ENCODE peak calls at places on chromosome 11, in eight cellular contexts. Y, E, R, T, J, A, X and B are unnamed samples.

GRCh38 chr11:94750319-94751215 is 17.6 kb upstream of the AMOTL1 start:
- DNase-seq in R (no peak), E (peak), Y (no peak), A (no peak), T (no peak), J (no peak), X (no peak), B (no peak)

GRCh38 chr11:129815596-129816461 is at the start of gene TMEM45B:
- DNase-seq in J (no peak), Y (no peak), X (peak), A (peak), E (no peak), T (no peak), R (no peak), B (no peak)

GRCh38 chr11:112316971-112317370 is 56.3 kb upstream of the PLET1 start:
- DNase-seq in X (no peak), Y (no peak), R (no peak), E (no peak), A (no peak), T (no peak), J (no peak), B (no peak)

GRCh38 chr11:18608373-18608772 is 8.8 kb downstream of the MISFA start:
- DNase-seq in X (no peak), E (no peak), T (no peak), A (no peak), Y (no peak), R (no peak), J (no peak), B (no peak)

GRCh38 chr11:80970016-80970516 is 1529.2 kb upstream of the TENM4 start:
- DNase-seq in E (no peak), T (no peak), A (no peak), R (no peak), J (no peak), X (no peak), Y (no peak), B (no peak)

GRCh38 chr11:125227151-125227550 is 62.6 kb downstream of the PKNOX2 start:
- DNase-seq in X (no peak), E (no peak), A (no peak), T (no peak), J (no peak), R (no peak), Y (no peak), B (no peak)

GRCh38 chr11:75239551-75240290 is 853 bp upstream of the TPBGL start:
- DNase-seq in E (no peak), J (no peak), A (no peak), X (no peak), R (no peak), Y (no peak), T (peak), B (no peak)

GRCh38 chr11:1926156-1927031 is 6.9 kb downstream of the TNNT3 start:
- DNase-seq in T (peak), R (no peak), J (no peak), E (no peak), X (no peak), Y (no peak), A (no peak), B (no peak)

GRCh38 chr11:2807801-2808241 is 77.8 kb downstream of the CDKN1C start:
- DNase-seq in E (no peak), R (no peak), J (peak), A (no peak), Y (no peak), X (peak), T (peak), B (no peak)

GRCh38 chr11:2342557-2342956 is 34.6 kb upstream of the CD81 start:
- DNase-seq in A (no peak), X (no peak), E (no peak), T (peak), J (no peak), R (no peak), Y (no peak), B (no peak)

GRCh38 chr11:58919561-58919960 is 19.7 kb upstream of the GLYATL1 start:
- DNase-seq in T (no peak), A (no peak), J (no peak), E (no peak), X (no peak), R (no peak), Y (no peak), B (no peak)

GRCh38 chr11:126186708-126187481 is 24.6 kb downstream of the RPUSD4 start:
- DNase-seq in E (no peak), R (peak), Y (no peak), X (no peak), A (no peak), J (no peak), T (no peak), B (no peak)

GRCh38 chr11:123570939-123571590 is 83.4 kb downstream of the SCN3B start:
- DNase-seq in X (no peak), T (no peak), A (no peak), R (no peak), J (no peak), Y (no peak), E (no peak), B (no peak)

GRCh38 chr11:109000531-109000930 is 335.7 kb downstream of the DDX10 start:
- DNase-seq in R (no peak), E (peak), A (no peak), J (no peak), X (no peak), Y (no peak), T (no peak), B (no peak)

DNA sequence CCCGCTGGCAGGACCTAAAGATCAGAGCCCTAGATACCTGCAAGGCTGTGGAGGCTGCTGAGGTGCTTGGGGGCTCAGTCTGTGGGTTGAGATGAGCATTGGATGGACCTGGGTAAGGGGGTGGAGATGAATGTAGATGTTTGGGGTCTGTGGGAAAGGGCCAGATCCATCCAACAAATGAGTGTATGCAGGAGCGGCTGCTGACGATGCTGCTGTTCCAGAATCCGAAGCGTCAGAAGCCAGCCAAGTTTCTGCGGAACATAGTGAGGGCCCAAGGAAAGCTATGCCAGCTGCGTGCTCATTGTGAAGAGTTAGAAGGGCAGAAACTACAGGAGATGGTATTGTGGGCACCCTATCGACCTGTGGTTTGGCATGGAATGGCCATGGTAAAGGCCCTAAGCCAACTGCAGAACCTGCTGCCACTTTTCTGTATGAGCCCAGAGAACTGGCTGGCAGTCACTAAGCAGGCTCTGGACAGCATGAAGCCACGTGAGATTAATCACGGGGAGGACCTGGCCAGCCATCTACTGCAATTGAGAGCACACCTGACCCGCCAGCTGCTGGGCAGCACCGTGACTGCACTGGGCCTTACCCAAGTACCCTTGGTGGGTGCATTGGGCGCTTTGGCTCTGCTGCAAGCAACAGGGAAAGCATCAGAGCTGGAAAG is 36.6 kb downstream of the RRP8 start:
- DNase-seq in Y (no peak), E (no peak), R (no peak), A (no peak), J (no peak), T (no peak), X (no peak), B (no peak)
- TF ChIP-seq CTCF in Y (no peak), E (no peak), R (no peak), A (no peak), J (no peak), T (no peak), X (no peak), B (no peak)

GRCh38 chr11:61173456-61173855 is 12.2 kb upstream of the VPS37C start:
- DNase-seq in R (peak), J (no peak), Y (no peak), T (peak), E (peak), A (peak), X (no peak), B (peak)
- TF ChIP-seq CTCF in R (peak), J (no peak), Y (peak), T (no peak), E (peak), A (peak), X (no peak), B (peak)

DNA sequence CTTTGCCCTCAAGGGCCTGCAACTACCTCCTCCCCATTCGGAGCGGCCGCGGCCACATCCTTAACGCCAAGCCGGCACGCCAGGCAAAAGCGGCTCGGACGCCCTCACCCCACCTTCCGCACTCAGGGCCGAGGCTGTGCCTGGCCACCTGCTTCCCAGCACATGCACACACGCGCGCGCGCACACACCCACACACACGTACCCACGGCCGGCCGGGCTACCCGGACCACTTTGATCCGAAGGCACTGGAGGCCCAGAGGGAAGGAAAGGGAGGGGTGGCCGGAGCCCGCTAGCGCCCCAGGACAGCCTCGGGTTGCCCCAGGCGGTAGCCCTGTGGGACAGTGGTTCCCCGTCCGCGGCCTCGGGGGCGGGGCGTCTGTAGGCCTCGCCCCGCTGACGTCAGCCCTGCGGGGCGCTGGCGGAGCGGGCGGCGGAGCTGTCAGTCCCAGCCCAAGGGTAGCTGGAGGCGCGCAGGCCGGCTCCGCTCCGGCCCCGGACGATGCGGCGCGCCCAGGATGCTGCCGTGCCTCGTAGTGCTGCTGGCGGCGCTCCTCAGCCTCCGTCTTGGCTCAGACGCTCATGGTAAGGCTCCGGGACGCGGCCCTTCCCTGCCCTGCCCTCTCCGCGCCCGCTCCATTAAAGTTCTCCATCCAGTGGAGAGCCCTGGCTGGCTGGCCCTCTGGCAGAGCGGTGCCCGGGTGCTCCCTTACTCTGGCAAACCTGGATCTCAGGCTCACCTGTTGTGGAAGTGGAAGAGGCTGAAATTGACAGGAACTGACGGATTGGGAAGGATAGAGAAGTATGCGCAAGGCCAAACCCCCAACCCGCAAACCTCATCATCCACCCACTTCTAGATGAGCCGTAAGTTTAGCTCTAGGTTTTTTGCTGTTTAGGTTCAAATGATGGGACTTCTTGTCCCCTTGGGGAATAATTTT is at the start of gene IL10RA:
- DNase-seq in R (peak), E (no peak), Y (peak), J (peak), T (no peak), X (peak), A (peak), B (no peak)
- TF ChIP-seq CTCF in R (no peak), E (no peak), Y (no peak), J (no peak), T (no peak), X (no peak), A (no peak), B (peak)

DNA sequence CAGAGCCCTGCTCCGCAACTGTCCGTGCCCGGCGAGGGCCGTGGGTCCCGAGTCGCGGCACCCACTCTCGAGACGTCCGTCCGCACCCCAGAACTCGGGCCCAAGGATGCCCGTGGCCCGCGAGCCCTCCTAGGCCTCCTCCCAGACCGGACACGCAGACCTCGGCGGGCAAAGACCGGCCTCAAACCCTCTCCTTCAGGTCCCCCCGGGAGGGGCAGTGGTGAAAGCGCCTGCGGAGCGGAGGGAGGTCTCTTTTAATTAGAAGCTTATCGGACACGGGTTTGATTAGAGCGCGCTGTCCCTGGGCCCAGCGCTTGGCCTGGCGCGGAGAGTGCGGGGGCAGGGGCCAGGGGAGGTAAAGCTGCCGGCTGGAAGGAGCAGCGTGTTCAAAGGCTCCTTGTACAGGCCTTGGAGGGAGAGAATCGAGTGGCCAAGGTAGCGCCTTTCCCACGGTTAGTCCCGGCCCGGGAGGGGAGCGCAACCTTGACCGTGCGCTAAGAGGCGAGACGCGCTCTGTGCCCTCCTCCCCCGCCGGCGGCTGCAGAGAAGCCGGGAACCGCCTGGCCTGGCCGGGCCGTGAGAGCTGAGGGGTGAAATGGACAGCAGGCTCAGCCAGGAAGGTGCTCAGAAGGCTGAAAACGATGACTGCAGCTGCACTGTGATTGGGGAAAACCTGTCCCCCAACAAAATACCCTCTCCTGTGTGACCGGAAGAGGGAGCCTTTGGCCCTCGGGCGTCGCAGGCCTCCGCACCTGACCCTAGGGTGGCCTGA is 4.6 kb downstream of the WT1 start:
- DNase-seq in J (no peak), Y (no peak), X (peak), T (no peak), R (no peak), E (no peak), A (no peak), B (no peak)
- TF ChIP-seq CTCF in J (no peak), Y (no peak), X (peak), T (no peak), R (peak), E (no peak), A (no peak), B (no peak)

DNA sequence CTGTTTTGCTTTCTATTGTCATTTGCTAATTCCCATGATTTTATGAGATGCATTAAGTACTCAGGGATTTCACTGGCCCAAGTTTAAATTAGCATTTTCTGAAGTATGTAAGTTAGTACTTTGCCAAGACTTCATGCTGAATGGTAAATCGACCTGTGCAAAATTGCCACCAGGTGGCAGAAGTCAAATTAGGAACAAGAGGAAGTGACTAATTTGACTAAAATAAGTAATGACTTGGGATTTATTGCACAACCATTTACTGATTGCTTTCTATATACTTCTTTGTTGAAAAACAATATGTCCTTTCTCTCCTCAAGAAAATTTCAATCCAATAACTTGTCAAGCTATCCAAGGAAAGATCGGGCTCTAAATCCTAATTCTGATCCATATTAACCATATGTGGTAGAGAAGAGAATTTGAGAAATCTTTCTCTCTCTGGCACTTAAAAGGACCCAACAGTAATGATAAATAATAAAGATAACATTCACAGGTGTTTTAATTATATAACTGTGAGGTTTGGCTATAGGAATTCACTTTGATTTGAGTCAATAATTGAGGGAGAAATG is 253.7 kb upstream of the CHORDC1 start:
- DNase-seq in Y (no peak), E (peak), A (peak), T (no peak), R (peak), X (peak), J (no peak), B (peak)
- TF ChIP-seq CTCF in Y (peak), E (peak), A (peak), T (no peak), R (peak), X (peak), J (no peak), B (peak)

GRCh38 chr11:33713162-33713913 is 12.7 kb upstream of the C11orf91 start:
- DNase-seq in Y (no peak), E (no peak), X (no peak), T (no peak), A (no peak), R (no peak), J (no peak), B (no peak)

GRCh38 chr11:33713914-33714398 is 13.3 kb upstream of the C11orf91 start:
- DNase-seq in J (no peak), Y (no peak), E (no peak), A (no peak), R (no peak), T (no peak), X (no peak), B (no peak)

GRCh38 chr11:33718441-33718840 is 17.8 kb downstream of the CD59 start:
- DNase-seq in T (no peak), X (no peak), J (no peak), A (no peak), E (no peak), R (no peak), Y (no peak), B (no peak)

GRCh38 chr11:33719587-33719986 is 16.6 kb downstream of the CD59 start:
- DNase-seq in E (no peak), T (no peak), R (no peak), A (no peak), Y (no peak), X (no peak), J (no peak), B (no peak)

GRCh38 chr11:33716236-33716635 is 15.6 kb upstream of the C11orf91 start:
- DNase-seq in A (no peak), E (peak), T (no peak), J (no peak), Y (no peak), X (no peak), R (no peak), B (no peak)
- TF ChIP-seq CTCF in A (no peak), E (peak), T (no peak), J (peak), Y (peak), X (no peak), R (peak), B (peak)

GRCh38 chr11:25733777-25734176 is 598.2 kb upstream of the ANO3 start:
- DNase-seq in X (no peak), J (no peak), T (no peak), A (no peak), R (no peak), E (peak), Y (no peak), B (peak)
- TF ChIP-seq CTCF in X (peak), J (peak), T (no peak), A (no peak), R (no peak), E (no peak), Y (no peak), B (peak)

GRCh38 chr11:65425105-65425970 is 2.7 kb downstream of the NEAT1 start:
- DNase-seq in X (no peak), E (peak), R (no peak), T (peak), Y (no peak), J (no peak), A (no peak), B (no peak)
- TF ChIP-seq CTCF in X (no peak), E (no peak), R (no peak), T (peak), Y (no peak), J (peak), A (no peak), B (no peak)

GRCh38 chr11:68390315-68390714 is 70.2 kb upstream of the PPP6R3 start:
- DNase-seq in Y (no peak), X (no peak), T (no peak), E (no peak), J (no peak), A (no peak), R (no peak), B (no peak)
- TF ChIP-seq CTCF in Y (no peak), X (no peak), T (no peak), E (no peak), J (no peak), A (no peak), R (no peak), B (no peak)

GRCh38 chr11:64650923-64651523 is 60.0 kb downstream of the SLC22A12 start:
- DNase-seq in T (no peak), E (peak), A (peak), J (no peak), R (no peak), X (peak), Y (peak), B (no peak)
- TF ChIP-seq CTCF in T (no peak), E (peak), A (peak), J (peak), R (peak), X (peak), Y (peak), B (peak)